ENCODE peak calls at places on chromosomes 4 and X, in four cellular contexts. D is T-helper 1 cell, U is D341Med, G is body of pancreas. M is an unnamed sample.

GRCh38 chr4:115489284-115489683 is 375.9 kb upstream of the NDST4 start:
- DNase-seq in D (no peak), U (no peak), G (no peak), M (no peak)

GRCh38 chr4:173334891-173335754 is 965 bp upstream of the HMGB2 start:
- DNase-seq in D (peak), U (peak), G (peak), M (peak)

GRCh38 chrX:3743821-3744439 is 30.5 kb upstream of the PRKX start:
- DNase-seq in D (peak), U (no peak), G (no peak), M (no peak)

GRCh38 chr4:7647932-7648812 is 213.4 kb upstream of the PSAPL1 start:
- DNase-seq in D (no peak), U (no peak), G (no peak), M (peak)

GRCh38 chr4:99087887-99088484 is 602 bp downstream of the ADH5 start:
- DNase-seq in D (peak), U (peak), G (peak), M (peak)

GRCh38 chrX:31353095-31353494 is 281.3 kb upstream of the FTHL17 start:
- DNase-seq in D (no peak), U (no peak), G (no peak), M (peak)

GRCh38 chr4:166144607-166145006 is 271.6 kb downstream of the TLL1 start:
- DNase-seq in D (no peak), U (no peak), G (no peak), M (no peak)

GRCh38 chr4:88522702-88523324 is 763 bp downstream of the PYURF start:
- DNase-seq in D (peak), U (peak), G (peak), M (no peak)

GRCh38 chr4:37389967-37390580 is 145.5 kb downstream of the NWD2 start:
- DNase-seq in D (no peak), U (no peak), G (peak), M (no peak)

GRCh38 chr4:162793004-162793403 is 373.7 kb downstream of the NAF1 start:
- DNase-seq in D (no peak), U (no peak), G (no peak), M (no peak)

GRCh38 chr4:147779449-147779848 is 47.6 kb downstream of the ARHGAP10 start:
- DNase-seq in D (no peak), U (no peak), G (no peak), M (no peak)

GRCh38 chr4:3371581-3372001 is 70.2 kb upstream of the HGFAC start:
- DNase-seq in D (no peak), U (no peak), G (no peak), M (no peak)

GRCh38 chr4:186029731-186030421 is 39.1 kb upstream of the TLR3 start:
- DNase-seq in D (no peak), U (peak), G (peak), M (no peak)

GRCh38 chr4:74531952-74532794 is 87.2 kb downstream of the AREG start:
- DNase-seq in D (no peak), U (peak), G (no peak), M (peak)

GRCh38 chr4:184844742-184845141 is 19.0 kb upstream of the ACSL1 start:
- DNase-seq in D (no peak), U (no peak), G (no peak), M (no peak)

GRCh38 chrX:136767104-136767941 is 13.4 kb downstream of the ARHGEF6 start:
- DNase-seq in D (peak), U (peak), G (peak), M (peak)

GRCh38 chrX:151713859-151714258 is 2.0 kb upstream of the FATE1 start:
- DNase-seq in D (no peak), U (peak), G (peak), M (peak)

GRCh38 chrX:41081821-41082220 is 3.4 kb upstream of the USP9X start:
- DNase-seq in D (no peak), U (no peak), G (no peak), M (no peak)

GRCh38 chr4:84470204-84470785 is 28.8 kb downstream of the NKX6-1 start:
- DNase-seq in D (no peak), U (no peak), G (no peak), M (no peak)

GRCh38 chrX:700936-701335 is 70.3 kb downstream of the SHOX start:
- DNase-seq in D (no peak), U (no peak), G (no peak), M (no peak)

M was measured in H54.